ENCODE peak calls at places on chromosomes 6 and 20, in six cellular contexts. U is activated gamma-delta T cell treated with Interleukin-2 at 50 U/mL for 16 hours, B is hippocampal formation, L is anterior cingulate cortex, S is ovary, T is astrocyte. M is an unnamed sample.

GRCh38 chr6:145349950-145350510 is 385.3 kb downstream of the EPM2A start:
- DNase-seq in L (no peak), T (no peak), U (no peak), B (no peak), S (no peak), M (no peak)

GRCh38 chr6:29755295-29755871 is 32.1 kb downstream of the HLA-F start:
- DNase-seq in U (no peak), B (no peak), T (no peak), S (no peak), L (no peak), M (no peak)

GRCh38 chr6:139522471-139523220 is 148.2 kb upstream of the CITED2 start:
- DNase-seq in T (peak), B (no peak), U (no peak), L (no peak), S (no peak), M (no peak)

GRCh38 chr20:57147185-57147584 is 119.3 kb downstream of the BMP7 start:
- DNase-seq in L (no peak), U (no peak), S (no peak), B (no peak), T (no peak), M (no peak)

GRCh38 chr20:49595811-49596545 is 28.0 kb upstream of the PTGIS start:
- DNase-seq in U (peak), T (peak), L (no peak), B (no peak), S (no peak), M (no peak)

GRCh38 chr20:17530153-17530552 is 1.0 kb downstream of the BFSP1 start:
- DNase-seq in B (no peak), S (no peak), L (no peak), U (no peak), T (no peak), M (no peak)

GRCh38 chr20:8909596-8909995 is 159.3 kb upstream of the PLCB4 start:
- DNase-seq in T (no peak), L (no peak), U (no peak), B (no peak), S (no peak), M (no peak)

GRCh38 chr20:35315199-35316020 is 23.2 kb upstream of the FAM83C start:
- DNase-seq in L (no peak), B (no peak), U (no peak), T (no peak), S (no peak), M (no peak)

GRCh38 chr6:104940881-104941693 is 15.8 kb upstream of the LIN28B start:
- DNase-seq in L (no peak), B (no peak), S (peak), T (peak), U (no peak), M (no peak)

GRCh38 chr20:2750343-2751251 is 49.8 kb downstream of the CPXM1 start:
- DNase-seq in T (no peak), L (no peak), S (peak), B (no peak), U (no peak), M (no peak)

GRCh38 chr6:16239090-16239797 is 857 bp downstream of the GMPR start:
- DNase-seq in L (peak), B (no peak), T (no peak), S (peak), U (no peak), M (no peak)

GRCh38 chr6:16236009-16236501 is 2.3 kb upstream of the GMPR start:
- DNase-seq in L (no peak), T (no peak), S (no peak), B (no peak), U (no peak), M (no peak)

GRCh38 chr6:31091680-31092079 is 20.7 kb downstream of the C6orf15 start:
- DNase-seq in T (no peak), U (no peak), L (no peak), B (no peak), S (no peak), M (no peak)

GRCh38 chr6:109790131-109790530 is 99.0 kb downstream of the FIG4 start:
- DNase-seq in L (no peak), U (no peak), T (peak), S (no peak), B (no peak), M (no peak)

GRCh38 chr6:7004581-7005297 is 103.0 kb upstream of the RREB1 start:
- DNase-seq in B (no peak), S (no peak), L (no peak), T (no peak), U (no peak), M (no peak)

GRCh38 chr6:107235521-107235920 is 120.2 kb upstream of the BEND3 start:
- DNase-seq in T (no peak), L (no peak), U (no peak), S (no peak), B (no peak), M (no peak)

GRCh38 chr6:166567107-166567506 is 19.4 kb downstream of the RAMACL start:
- DNase-seq in L (no peak), B (no peak), T (peak), S (no peak), U (no peak), M (no peak)

GRCh38 chr6:128601060-128601459 is 80.7 kb upstream of the PTPRK start:
- DNase-seq in S (no peak), L (no peak), B (no peak), T (peak), U (no peak), M (no peak)

GRCh38 chr6:108942556-108943492 is 94.6 kb downstream of the ARMC2 start:
- DNase-seq in T (no peak), S (no peak), L (no peak), B (no peak), U (peak), M (no peak)

GRCh38 chr6:20338160-20338559 is 63.5 kb upstream of the E2F3 start:
- DNase-seq in S (no peak), T (no peak), L (no peak), U (no peak), B (no peak), M (no peak)

GRCh38 chr20:49821850-49822249 is 9.2 kb downstream of the SLC9A8 start:
- DNase-seq in S (no peak), U (no peak), L (no peak), B (no peak), T (peak), M (no peak)

GRCh38 chr20:43911066-43911465 is 3.6 kb upstream of the TOX2 start:
- DNase-seq in U (no peak), S (no peak), L (no peak), T (peak), B (no peak), M (no peak)

M was measured in DMS 273 treated with DMSO at 0.1 percent for 48 hours.